ENCODE peak calls at places on chromosomes 5 and 9, in four cellular contexts. S is Peyer's patch, M is neural progenitor cell, W is cardiac muscle cell. U is an unnamed sample. For H3K27me3, the result is how much of the 10 kb centered on the place peaks cover.

GRCh38 chr5:77168187-77168883 is 42.1 kb upstream of the PDE8B start:
- DNase-seq in W (peak), M (no peak), S (no peak), U (peak)

GRCh38 chr5:111655169-111655924 is 101.6 kb downstream of the NREP start:
- DNase-seq in M (no peak), S (no peak), W (peak), U (no peak)

GRCh38 chr9:106653111-106653697 is 209.8 kb upstream of the ZNF462 start:
- DNase-seq in M (no peak), S (no peak), W (peak), U (no peak)

GRCh38 chr5:180034564-180034963 is 37.0 kb downstream of the RNF130 start:
- DNase-seq in W (no peak), S (no peak), M (no peak), U (no peak)

GRCh38 chr9:16626577-16627130 is 243.8 kb downstream of the BNC2 start:
- DNase-seq in M (peak), W (peak), S (no peak), U (no peak)

GRCh38 chr5:137310051-137310730 is 188.9 kb downstream of the SPOCK1 start:
- DNase-seq in W (peak), M (no peak), S (no peak), U (no peak)

GRCh38 chr5:115736690-115737005 is 79.8 kb downstream of the CDO1 start:
- DNase-seq in M (no peak), S (no peak), W (no peak), U (no peak)

GRCh38 chr5:172902497-172903472 is 56.4 kb upstream of the RPL26L1 start:
- DNase-seq in W (peak), S (peak), M (peak), U (no peak)

GRCh38 chr5:64612349-64612961 is 77.8 kb upstream of the SHISAL2B start:
- DNase-seq in S (no peak), M (peak), W (peak), U (no peak)

GRCh38 chr5:82356808-82357671 is 78.9 kb upstream of the RPS23 start:
- DNase-seq in M (no peak), W (peak), S (peak), U (no peak)

GRCh38 chr5:73170522-73170921 is 2.5 kb upstream of the TMEM174 start:
- DNase-seq in M (peak), W (peak), S (no peak), U (no peak)

GRCh38 chr5:36655171-36655570 is 48.8 kb downstream of the SLC1A3 start:
- DNase-seq in M (peak), S (no peak), W (no peak), U (no peak)

GRCh38 chr9:70677336-70677735 is 262.9 kb upstream of the KLF9 start:
- DNase-seq in W (peak), M (no peak), S (no peak), U (no peak)

GRCh38 chr5:36156124-36156601 is 4.3 kb downstream of the SKP2 start:
- DNase-seq in M (no peak), S (no peak), W (peak), U (no peak)

GRCh38 chr5:92554447-92555085 is 1026.5 kb downstream of the NR2F1-AS1 start:
- DNase-seq in S (no peak), M (peak), W (peak), U (no peak)

GRCh38 chr5:140040358-140040757 is 2.7 kb downstream of the NRG2 start:
- DNase-seq in W (no peak), M (no peak), S (no peak), U (no peak)
- H3K27me3 ChIP-seq in W (under half), M (half or more), S (under half), U (under half)

GRCh38 chr9:69590241-69590640 is 81.9 kb downstream of the APBA1 start:
- DNase-seq in W (no peak), S (no peak), M (no peak), U (no peak)
- H3K27me3 ChIP-seq in W (under half), S (under half), M (under half), U (under half)

DNA sequence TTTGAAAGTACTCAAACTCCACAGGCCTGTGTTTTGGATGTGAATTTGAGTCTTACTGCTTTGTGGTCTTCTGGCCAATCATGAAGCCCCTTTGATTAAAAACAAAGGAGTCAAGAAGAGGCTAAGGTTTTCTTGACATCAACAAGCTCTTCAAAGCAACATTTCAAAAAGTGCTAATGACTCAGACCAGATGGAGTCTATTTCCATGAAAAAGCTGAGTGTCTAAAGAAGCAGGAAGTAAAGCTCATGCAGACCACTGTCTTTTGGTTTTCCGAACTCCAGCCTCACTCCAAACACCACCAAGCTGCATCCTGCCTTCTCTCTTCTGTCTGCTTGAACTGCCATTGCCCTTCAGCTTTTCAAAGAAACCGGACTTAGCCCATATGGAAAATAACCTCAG is 115.2 kb downstream of the PRDM6 start:
- DNase-seq in S (no peak), W (peak), M (no peak), U (no peak)
- H3K27me3 ChIP-seq in S (under half), W (under half), M (under half), U (under half)

GRCh38 chr9:136009516-136009915 is 48.3 kb upstream of the UBAC1 start:
- DNase-seq in M (no peak), S (no peak), W (no peak), U (no peak)
- H3K27me3 ChIP-seq in M (under half), S (under half), W (under half), U (under half)

GRCh38 chr9:79021084-79021483 is 550.7 kb upstream of the TLE4 start:
- DNase-seq in M (no peak), W (no peak), S (no peak), U (no peak)
- H3K27me3 ChIP-seq in M (under half), W (under half), S (under half), U (under half)

U was measured in vagina.